ENCODE peak calls at places on chromosome 18, in eight cellular contexts. D is transverse colon, V is IMR-90, G is thyroid gland, O is vagina, L is right lobe of liver, R is heart left ventricle, E is uterus. J is an unnamed sample.
A peak's percentile ranks its signal among the peaks of the same experiment; 100 is the strongest.

GRCh38 chr18:6414723-6415362 is at the start of gene L3MBTL4:
- DNase-seq in G (peak; percentile 81), R (peak; percentile 70), E (peak; percentile 30), O (no peak), L (peak; percentile 86), V (no peak), D (peak; percentile 58), J (peak; percentile 26)

GRCh38 chr18:50687491-50687890 is 127.6 kb downstream of the MAPK4 start:
- DNase-seq in D (no peak), R (no peak), O (no peak), V (no peak), E (no peak), L (no peak), G (peak; percentile 54), J (no peak)

GRCh38 chr18:49591775-49592174 is 29.9 kb downstream of the LIPG start:
- DNase-seq in G (no peak), E (no peak), R (no peak), O (no peak), V (no peak), D (peak; percentile 41), L (no peak), J (no peak)

GRCh38 chr18:59685501-59685900 is 11.7 kb downstream of the CCBE1 start:
- DNase-seq in D (no peak), V (no peak), G (peak; percentile 5), R (no peak), L (no peak), O (no peak), E (no peak), J (no peak)

GRCh38 chr18:78245451-78245850 is 734.2 kb upstream of the SALL3 start:
- DNase-seq in O (no peak), D (no peak), L (no peak), E (no peak), V (no peak), G (no peak), R (no peak), J (no peak)

GRCh38 chr18:55880617-55881016 is 292.6 kb upstream of the TCF4 start:
- DNase-seq in R (no peak), G (no peak), D (no peak), E (no peak), L (no peak), V (no peak), O (no peak), J (no peak)

GRCh38 chr18:50183556-50183955 is 11.4 kb downstream of the MYO5B start:
- DNase-seq in D (no peak), L (no peak), G (no peak), R (no peak), V (peak; percentile 31), E (no peak), O (peak; percentile 37), J (no peak)

GRCh38 chr18:65567372-65567771 is 183.4 kb upstream of the CDH7 start:
- DNase-seq in L (no peak), O (no peak), D (no peak), G (no peak), R (no peak), V (no peak), E (no peak), J (no peak)

GRCh38 chr18:21300616-21301200 is 58.7 kb downstream of the GREB1L start:
- DNase-seq in L (no peak), V (no peak), D (no peak), E (no peak), O (no peak), R (no peak), G (no peak), J (no peak)

GRCh38 chr18:56835331-56835730 is 184.2 kb downstream of the WDR7 start:
- DNase-seq in O (no peak), R (no peak), D (no peak), L (no peak), V (no peak), G (no peak), E (no peak), J (no peak)

GRCh38 chr18:22667616-22668422 is 250.1 kb upstream of the CTAGE1 start:
- DNase-seq in D (no peak), L (no peak), R (no peak), G (no peak), E (peak; percentile 57), O (no peak), V (peak; percentile 99), J (peak; percentile 12)

GRCh38 chr18:812673-813404 is 797 bp upstream of the YES1 start:
- DNase-seq in V (peak; percentile 82), O (peak; percentile 91), L (peak; percentile 75), D (peak; percentile 78), R (peak; percentile 74), G (peak; percentile 82), E (peak; percentile 87), J (peak; percentile 56)

GRCh38 chr18:48947583-48947982 is 3.2 kb downstream of the SMAD7 start:
- DNase-seq in O (no peak), G (peak; percentile 75), R (peak; percentile 58), D (no peak), E (no peak), L (peak; percentile 76), V (no peak), J (no peak)

GRCh38 chr18:62715439-62715792 is at the start of gene PHLPP1:
- DNase-seq in L (no peak), D (no peak), G (no peak), E (no peak), O (no peak), R (no peak), V (no peak), J (no peak)
- TF ChIP-seq POLR2A in L (peak; percentile 84), D (peak; percentile 63), G (peak; percentile 72), E (peak; percentile 73), O (no peak), R (no peak), V (no peak), J (peak; percentile 85)

GRCh38 chr18:23871410-23871809 is 143.1 kb upstream of the TTC39C start:
- DNase-seq in L (no peak), R (peak; percentile 56), D (peak; percentile 71), E (no peak), O (peak; percentile 86), V (no peak), G (no peak), J (no peak)

GRCh38 chr18:23876496-23876895 is 138.1 kb upstream of the TTC39C start:
- DNase-seq in R (no peak), D (no peak), O (peak; percentile 69), L (no peak), E (no peak), G (no peak), V (no peak), J (no peak)

GRCh38 chr18:23870963-23871362 is 143.6 kb upstream of the TTC39C start:
- DNase-seq in L (no peak), O (no peak), R (no peak), G (no peak), E (no peak), V (no peak), D (no peak), J (no peak)

GRCh38 chr18:23875966-23876365 is 138.6 kb upstream of the TTC39C start:
- DNase-seq in V (no peak), R (no peak), D (no peak), O (peak; percentile 37), E (no peak), G (no peak), L (no peak), J (no peak)

DNA sequence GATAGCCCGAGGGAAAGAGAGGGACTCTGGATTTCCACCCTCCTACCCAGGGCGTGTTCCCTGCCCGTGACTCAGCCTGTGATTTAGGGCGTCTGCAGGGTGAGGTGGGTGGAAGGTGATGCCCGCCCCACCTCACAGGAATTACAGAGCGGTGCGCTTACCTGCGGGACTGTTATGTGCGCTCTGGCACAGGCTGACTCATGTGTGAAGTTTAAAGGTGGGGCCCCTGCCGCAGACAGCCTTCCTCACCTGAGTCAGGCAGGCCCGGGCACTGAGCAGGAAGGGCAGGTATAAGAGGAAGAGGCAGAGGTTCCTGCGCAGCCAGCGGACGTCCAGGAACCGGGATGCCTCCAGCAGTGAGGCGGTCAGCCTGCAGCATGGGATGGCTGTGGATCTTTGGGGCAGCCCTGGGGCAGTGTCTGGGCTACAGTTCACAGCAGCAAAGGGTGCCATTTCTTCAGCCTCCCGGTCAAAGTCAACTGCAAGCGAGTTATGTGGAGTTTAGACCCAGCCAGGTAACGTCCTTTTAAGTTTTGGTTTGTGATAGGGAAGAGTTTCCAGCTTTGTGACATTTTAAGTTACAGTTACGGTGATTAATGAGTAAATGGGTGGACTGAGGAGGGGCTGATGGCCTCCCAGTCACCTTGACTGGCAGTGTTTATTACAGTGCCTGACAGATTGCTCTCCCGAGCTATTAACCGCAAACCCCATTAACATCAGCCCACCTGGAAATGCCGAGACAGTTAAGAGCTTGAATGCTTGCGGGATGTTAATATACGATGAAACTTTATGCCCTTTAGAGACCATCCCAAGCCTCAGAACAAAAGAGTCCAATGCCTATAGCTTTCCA is 141.6 kb upstream of the TTC39C start:
- DNase-seq in G (no peak), V (no peak), R (no peak), O (peak; percentile 90), E (no peak), D (peak; percentile 89), L (no peak), J (no peak)
- TF ChIP-seq POLR2A in G (no peak), V (no peak), R (no peak), O (no peak), E (no peak), D (peak; percentile 95), L (no peak), J (no peak)

GRCh38 chr18:13443546-13443945 is 225.0 kb downstream of the LDLRAD4 start:
- DNase-seq in D (no peak), G (no peak), R (no peak), L (no peak), O (no peak), V (no peak), E (no peak), J (no peak)

GRCh38 chr18:13439475-13439874 is 220.9 kb downstream of the LDLRAD4 start:
- DNase-seq in O (no peak), R (peak; percentile 51), E (no peak), L (no peak), D (no peak), G (no peak), V (no peak), J (no peak)

GRCh38 chr18:13440277-13441248 is 222.0 kb downstream of the LDLRAD4 start:
- DNase-seq in V (no peak), O (no peak), G (no peak), E (no peak), L (no peak), D (no peak), R (no peak), J (no peak)

GRCh38 chr18:13442451-13442850 is 223.9 kb downstream of the LDLRAD4 start:
- DNase-seq in G (no peak), D (no peak), R (peak; percentile 42), E (no peak), V (no peak), L (no peak), O (no peak), J (no peak)

DNA sequence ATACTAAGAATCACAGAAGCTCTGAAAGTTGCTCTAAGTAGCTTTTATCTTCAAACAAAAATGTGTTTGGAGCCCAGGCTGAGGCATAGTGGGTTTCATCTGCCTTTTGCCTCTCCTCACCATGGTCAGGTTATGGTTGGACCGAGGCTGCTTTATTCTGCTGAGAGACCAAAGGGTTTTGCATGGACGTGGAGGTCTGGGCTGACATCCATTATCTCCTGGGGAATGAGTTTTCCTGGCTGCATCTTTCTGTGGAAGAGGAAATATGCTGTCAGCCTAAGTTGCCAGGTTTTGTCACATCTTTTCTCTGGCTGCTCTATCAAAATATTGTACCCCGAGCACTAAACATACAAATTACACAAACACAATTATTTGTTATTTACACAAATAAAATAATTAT is 223.2 kb downstream of the LDLRAD4 start:
- DNase-seq in R (no peak), D (no peak), G (no peak), O (no peak), L (no peak), V (no peak), E (no peak), J (no peak)
- TF ChIP-seq POLR2A in R (no peak), D (no peak), G (no peak), O (no peak), L (no peak), V (no peak), E (no peak), J (no peak)

GRCh38 chr18:10559566-10560456 is 34.0 kb downstream of the NAPG start:
- DNase-seq in G (peak; percentile 52), O (no peak), L (no peak), E (no peak), V (peak; percentile 28), R (no peak), D (no peak), J (no peak)
- TF ChIP-seq POLR2A in G (no peak), O (no peak), L (no peak), E (no peak), V (no peak), R (no peak), D (no peak), J (no peak)